ENCODE peak calls at places on chromosome 20, in six cellular contexts. G is NB4; K is upper lobe of right lung; H is A549; S is activated CD8-positive, alpha-beta T cell treated with anti-CD3 and anti-CD28 coated beads for 36 hours; R is stimulated activated naive CD8-positive, alpha-beta T cell treated with anti-CD3 and anti-CD28 coated beads, Interleukin-15, amount 100 ng/mL, for 72 hours. P is an unnamed sample.

GRCh38 chr20:33516882-33517281 is 27.0 kb downstream of the CBFA2T2 start:
- DNase-seq in K (no peak), R (no peak), G (no peak), H (peak; percentile 47), S (no peak), P (no peak)

GRCh38 chr20:2333821-2334220 is 38.0 kb downstream of the TGM3 start:
- DNase-seq in G (no peak), R (no peak), K (no peak), S (no peak), H (no peak), P (peak; percentile 43)

GRCh38 chr20:48949304-48950170 is 28.0 kb downstream of the ARFGEF2 start:
- DNase-seq in S (no peak), K (no peak), G (peak; percentile 29), H (no peak), R (no peak), P (no peak)

GRCh38 chr20:45070932-45071632 is 29.8 kb downstream of the KCNS1 start:
- DNase-seq in R (no peak), S (no peak), K (no peak), H (no peak), G (peak; percentile 20), P (no peak)

GRCh38 chr20:24729896-24730605 is 219.0 kb upstream of the CST7 start:
- DNase-seq in K (no peak), R (no peak), H (no peak), G (no peak), S (no peak), P (no peak)

GRCh38 chr20:16661738-16662137 is 68.1 kb upstream of the SNRPB2 start:
- DNase-seq in H (no peak), S (no peak), G (no peak), R (no peak), K (no peak), P (no peak)

GRCh38 chr20:42635699-42636411 is 553.9 kb downstream of the PTPRT start:
- DNase-seq in R (no peak), G (no peak), S (no peak), H (no peak), K (no peak), P (no peak)

GRCh38 chr20:19249515-19249914 is 37.1 kb downstream of the SLC24A3 start:
- DNase-seq in R (no peak), K (no peak), G (peak; percentile 80), H (peak; percentile 23), S (no peak), P (no peak)

GRCh38 chr20:50663095-50663821 is 28.1 kb downstream of the RIPOR3 start:
- DNase-seq in K (no peak), G (peak; percentile 72), H (peak; percentile 79), S (peak; percentile 25), R (no peak), P (no peak)

GRCh38 chr20:7841291-7841966 is 98.8 kb downstream of the HAO1 start:
- DNase-seq in H (peak; percentile 70), S (no peak), G (no peak), K (no peak), R (no peak), P (no peak)

GRCh38 chr20:10502098-10502526 is 67.0 kb downstream of the SLX4IP start:
- DNase-seq in R (peak; percentile 24), S (peak; percentile 58), G (peak; percentile 88), K (no peak), H (no peak), P (no peak)

P was measured in posterior vena cava.